ENCODE peak calls at places on chromosomes 6 and 20, in seven cellular contexts. K is hepatocyte; N is NCI-H748 treated with DMSO at 0.1 percent for 48 hours; C is NCI-H2171 treated with DMSO at 0.1 percent for 48 hours; Y is H9; T is SJSA1; B is activated CD8-positive, alpha-beta memory T cell treated with anti-CD3 and anti-CD28 coated beads for 48 hours. F is an unnamed sample.

GRCh38 chr6:138403801-138404665 is at the start of gene HEBP2:
- DNase-seq in K (peak), N (peak), C (peak), Y (peak), T (peak), B (peak), F (peak)

GRCh38 chr20:58906894-58907293 is 54.4 kb downstream of the GNAS start:
- DNase-seq in K (no peak), N (no peak), C (no peak), Y (no peak), T (no peak), B (no peak), F (no peak)

GRCh38 chr6:72216222-72217106 is 330.1 kb downstream of the RIMS1 start:
- DNase-seq in K (peak), N (no peak), C (no peak), Y (no peak), T (no peak), B (no peak), F (no peak)

GRCh38 chr6:161354241-161354840 is 80.5 kb upstream of the AGPAT4 start:
- DNase-seq in K (no peak), N (no peak), C (no peak), Y (no peak), T (no peak), B (no peak), F (no peak)

GRCh38 chr6:41698350-41698781 is 37.0 kb downstream of the TFEB start:
- DNase-seq in K (no peak), N (no peak), C (no peak), Y (no peak), T (peak), B (no peak), F (peak)

GRCh38 chr6:155645328-155645727 is 189.7 kb upstream of the NOX3 start:
- DNase-seq in K (no peak), N (no peak), C (no peak), Y (no peak), T (no peak), B (no peak), F (no peak)

GRCh38 chr20:46646659-46647380 is 4.4 kb downstream of the SLC13A3 start:
- DNase-seq in K (no peak), N (no peak), C (no peak), Y (no peak), T (no peak), B (no peak), F (no peak)

GRCh38 chr6:57257911-57258541 is 35.9 kb upstream of the RAB23 start:
- DNase-seq in K (no peak), N (no peak), C (no peak), Y (no peak), T (peak), B (no peak), F (peak)

GRCh38 chr20:57620274-57620990 is at the start of gene ZBP1:
- DNase-seq in K (no peak), N (no peak), C (no peak), Y (no peak), T (no peak), B (no peak), F (no peak)

F was measured in smooth muscle cell of the brain vasculature.